ENCODE peak calls at places on chromosome 7, in ten cellular contexts. C is GM13977, J is H9, X is cardiac muscle cell, W is fibroblast of mammary gland, G is fibroblast of pulmonary artery, Y is fibroblast of the aortic adventitia, S is body of pancreas, O is K562, P is neural progenitor cell. T is an unnamed sample.

GRCh38 chr7:2205036-2205780 is 27.5 kb downstream of the MAD1L1 start:
- DNase-seq in C (no peak), J (no peak), X (peak), W (no peak), G (no peak), Y (peak), S (no peak), O (no peak), P (no peak), T (peak)

GRCh38 chr7:480531-481218 is 39.0 kb downstream of the PDGFA start:
- DNase-seq in C (no peak), J (no peak), X (peak), W (no peak), G (no peak), Y (no peak), S (peak), O (peak), P (no peak), T (no peak)

GRCh38 chr7:151013728-151014497 is 10.4 kb downstream of the ATG9B start:
- DNase-seq in C (peak), J (peak), X (peak), W (peak), G (peak), Y (no peak), S (peak), O (no peak), P (peak), T (peak)

GRCh38 chr7:699260-700170 is 27.0 kb upstream of the DNAAF5 start:
- DNase-seq in C (no peak), J (no peak), X (no peak), W (no peak), G (peak), Y (no peak), S (no peak), O (peak), P (no peak), T (no peak)

GRCh38 chr7:7812112-7812511 is 93.7 kb upstream of the RPA3 start:
- DNase-seq in C (no peak), J (no peak), X (no peak), W (peak), G (no peak), Y (no peak), S (peak), O (no peak), P (no peak), T (no peak)

GRCh38 chr7:154804449-154804848 is 198.5 kb downstream of the PAXIP1 start:
- DNase-seq in C (no peak), J (no peak), X (no peak), W (no peak), G (no peak), Y (no peak), S (no peak), O (no peak), P (no peak), T (no peak)

GRCh38 chr7:151310578-151310977 is 31.0 kb upstream of the NUB1 start:
- DNase-seq in C (no peak), J (no peak), X (peak), W (peak), G (peak), Y (peak), S (no peak), O (peak), P (no peak), T (no peak)

GRCh38 chr7:30168800-30169584 is 34.2 kb downstream of the MTURN start:
- DNase-seq in C (no peak), J (peak), X (no peak), W (peak), G (peak), Y (peak), S (no peak), O (no peak), P (peak), T (peak)

GRCh38 chr7:2967238-2967637 is 76.4 kb downstream of the CARD11 start:
- DNase-seq in C (no peak), J (no peak), X (no peak), W (no peak), G (no peak), Y (no peak), S (no peak), O (no peak), P (no peak), T (no peak)

GRCh38 chr7:1659696-1660095 is 10.4 kb upstream of the ELFN1 start:
- DNase-seq in C (no peak), J (no peak), X (no peak), W (peak), G (no peak), Y (peak), S (no peak), O (no peak), P (no peak), T (no peak)

GRCh38 chr7:1431644-1432380 is 27.5 kb downstream of the MICALL2 start:
- DNase-seq in C (no peak), J (no peak), X (no peak), W (no peak), G (no peak), Y (no peak), S (no peak), O (no peak), P (no peak), T (no peak)

GRCh38 chr7:122013070-122013469 is 131.0 kb downstream of the AASS start:
- DNase-seq in C (no peak), J (no peak), X (no peak), W (peak), G (no peak), Y (no peak), S (no peak), O (no peak), P (no peak), T (peak)

DNA sequence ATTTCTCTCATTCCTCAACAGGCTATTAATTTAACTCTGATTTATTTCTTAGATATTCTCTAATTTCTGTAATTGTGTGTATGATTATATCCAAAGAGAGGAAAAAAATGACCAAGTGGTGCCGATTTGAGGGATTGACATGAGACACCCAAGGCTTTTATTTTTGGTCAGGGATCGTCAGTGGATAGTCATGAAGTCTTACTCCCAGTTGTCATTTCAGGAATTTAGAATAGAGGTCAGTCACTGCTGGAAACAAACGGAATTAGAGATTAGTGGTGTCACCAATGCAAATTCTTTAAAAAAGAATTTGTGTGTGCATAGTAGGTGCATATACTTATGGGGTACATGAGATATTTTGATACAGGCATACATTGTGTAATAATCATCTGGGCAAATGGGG is 26.8 kb upstream of the AGR3 start:
- DNase-seq in C (no peak), J (no peak), X (no peak), W (no peak), G (no peak), Y (no peak), S (no peak), O (no peak), P (no peak), T (no peak)
- TF ChIP-seq CTCF in C (no peak), J (no peak), X (no peak), W (no peak), G (no peak), Y (no peak), S (no peak), O (no peak), P (no peak), T (no peak)

DNA sequence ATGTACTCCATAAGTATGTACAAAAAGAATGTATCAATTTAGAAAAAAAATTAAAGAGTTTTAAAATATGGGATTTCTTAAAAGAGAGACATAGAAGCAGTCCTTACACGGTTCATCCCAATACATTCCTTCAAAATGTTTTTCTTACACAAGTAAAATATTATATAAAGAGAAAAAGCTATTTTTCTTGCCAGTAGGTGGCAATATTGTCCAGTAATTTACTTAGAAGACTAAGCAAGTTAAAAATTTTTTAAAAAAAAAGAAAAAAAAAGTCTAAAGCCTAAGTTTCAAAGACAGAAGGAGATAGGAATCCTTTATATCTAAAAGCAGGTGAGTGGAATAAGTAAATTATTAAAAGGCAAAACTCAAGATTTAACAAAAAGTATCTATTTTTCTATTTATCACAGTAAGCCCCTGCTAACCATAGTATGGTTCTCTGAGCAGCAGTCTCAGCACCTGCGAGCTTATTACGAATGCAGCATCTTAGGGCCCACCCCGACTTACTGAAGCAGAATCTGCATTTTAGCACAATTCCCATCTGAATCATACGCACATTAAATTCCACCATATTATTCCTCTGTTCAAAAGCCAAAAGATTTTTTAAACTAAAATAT is 240.6 kb downstream of the DGKI start:
- DNase-seq in C (peak), J (no peak), X (peak), W (peak), G (peak), Y (peak), S (no peak), O (no peak), P (peak), T (peak)
- TF ChIP-seq CTCF in C (peak), J (peak), X (peak), W (peak), G (peak), Y (peak), S (peak), O (peak), P (peak), T (no peak)

DNA sequence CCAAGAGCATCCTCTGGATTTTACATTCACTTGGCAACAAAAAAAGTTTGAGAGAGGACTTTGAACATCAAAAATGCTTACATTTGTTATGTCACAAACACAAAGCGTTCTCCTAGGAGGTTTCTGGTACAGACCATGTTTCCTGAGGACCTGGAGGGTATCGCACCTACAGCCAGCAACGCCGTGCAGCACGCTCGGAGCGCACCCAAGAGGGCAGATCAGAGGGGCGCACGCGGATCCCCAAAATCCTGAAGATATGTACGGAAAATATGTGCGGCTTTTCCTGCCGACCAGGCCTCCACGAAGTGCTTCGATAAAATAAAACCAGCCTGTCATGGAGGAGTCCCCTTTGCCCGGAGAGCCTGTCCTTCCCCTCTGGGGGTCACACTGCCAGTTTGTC is 454.9 kb downstream of the DNAJB6 start:
- DNase-seq in C (no peak), J (no peak), X (no peak), W (no peak), G (no peak), Y (no peak), S (no peak), O (no peak), P (no peak), T (no peak)
- TF ChIP-seq CTCF in C (no peak), J (no peak), X (no peak), W (no peak), G (no peak), Y (no peak), S (no peak), O (no peak), P (no peak), T (no peak)

GRCh38 chr7:17546206-17546998 is 247.9 kb downstream of the AHR start:
- DNase-seq in C (no peak), J (no peak), X (no peak), W (peak), G (peak), Y (peak), S (no peak), O (no peak), P (no peak), T (peak)

GRCh38 chr7:17545348-17545747 is 246.9 kb downstream of the AHR start:
- DNase-seq in C (no peak), J (no peak), X (no peak), W (no peak), G (peak), Y (peak), S (no peak), O (no peak), P (no peak), T (peak)

GRCh38 chr7:17549406-17549805 is 251.0 kb downstream of the AHR start:
- DNase-seq in C (no peak), J (no peak), X (no peak), W (no peak), G (no peak), Y (no peak), S (no peak), O (no peak), P (no peak), T (no peak)

GRCh38 chr7:17544401-17544800 is 245.9 kb downstream of the AHR start:
- DNase-seq in C (no peak), J (no peak), X (no peak), W (no peak), G (no peak), Y (no peak), S (no peak), O (no peak), P (no peak), T (no peak)

DNA sequence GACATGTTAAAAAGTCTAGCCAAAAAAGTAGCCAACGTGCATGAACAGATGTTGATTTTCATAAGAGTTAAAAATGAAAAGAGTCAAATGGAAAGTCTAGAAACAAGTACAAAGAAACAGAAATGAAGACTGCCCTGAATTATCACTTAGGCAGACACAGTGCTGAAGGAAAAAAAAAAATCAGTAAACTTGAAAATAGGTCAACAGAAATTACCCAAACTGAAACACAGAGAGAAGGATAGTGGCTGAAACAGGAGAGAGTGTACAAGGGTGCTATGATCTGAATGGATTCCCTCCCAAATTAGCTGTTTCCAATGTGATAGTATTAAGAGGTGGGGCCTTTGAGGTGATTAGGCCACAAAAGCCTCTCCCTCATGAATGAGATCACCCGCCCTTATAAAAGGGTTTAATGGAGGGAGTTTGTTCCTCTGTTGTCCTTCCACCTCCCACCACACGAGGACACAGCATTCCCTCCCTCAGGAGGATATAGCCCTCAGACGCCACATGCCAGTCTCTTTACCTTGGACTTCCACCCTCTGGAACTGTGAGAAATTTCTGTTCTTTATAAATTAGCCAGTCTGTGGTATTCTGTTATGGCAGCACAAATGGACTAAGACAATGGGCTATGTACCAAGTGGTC is 249.7 kb downstream of the AHR start:
- DNase-seq in C (no peak), J (peak), X (no peak), W (no peak), G (no peak), Y (no peak), S (no peak), O (no peak), P (peak), T (no peak)
- TF ChIP-seq CTCF in C (no peak), J (peak), X (no peak), W (no peak), G (no peak), Y (no peak), S (no peak), O (no peak), P (peak), T (no peak)